ENCODE peak calls at places on chromosome 17, in seven cellular contexts. E, U, Q, L, X, Z and G are unnamed samples.

GRCh38 chr17:42056634-42057033 is 6.2 kb upstream of the C17orf113 start:
- DNase-seq in E (no peak), U (no peak), Q (no peak), L (no peak), X (no peak), Z (no peak), G (no peak)

GRCh38 chr17:81020767-81021497 is 14.0 kb upstream of the BAIAP2 start:
- DNase-seq in E (no peak), U (peak), Q (no peak), L (no peak), X (no peak), Z (no peak), G (peak)

GRCh38 chr17:64278614-64279013 is 15.6 kb upstream of the TEX2 start:
- DNase-seq in E (no peak), U (peak), Q (no peak), L (no peak), X (no peak), Z (no peak), G (peak)

GRCh38 chr17:49850772-49851386 is 3.0 kb upstream of the TAC4 start:
- DNase-seq in E (no peak), U (no peak), Q (no peak), L (no peak), X (no peak), Z (no peak), G (peak)

GRCh38 chr17:29929006-29929543 is 953 bp downstream of the SSH2 start:
- DNase-seq in E (peak), U (peak), Q (peak), L (peak), X (no peak), Z (no peak), G (no peak)

GRCh38 chr17:64250211-64250835 is 12.7 kb downstream of the TEX2 start:
- DNase-seq in E (no peak), U (no peak), Q (no peak), L (no peak), X (no peak), Z (no peak), G (no peak)

GRCh38 chr17:19244796-19245195 is 7.6 kb downstream of the EPN2 start:
- DNase-seq in E (no peak), U (no peak), Q (no peak), L (peak), X (no peak), Z (no peak), G (no peak)

GRCh38 chr17:36095992-36096391 is 6.0 kb upstream of the CCL3 start:
- DNase-seq in E (no peak), U (no peak), Q (no peak), L (no peak), X (no peak), Z (no peak), G (no peak)

GRCh38 chr17:14227052-14227451 is 9.6 kb downstream of the CDRT15 start:
- DNase-seq in E (no peak), U (no peak), Q (no peak), L (no peak), X (no peak), Z (no peak), G (no peak)

GRCh38 chr17:63774141-63774981 is at the start of gene DDX42:
- DNase-seq in E (no peak), U (peak), Q (no peak), L (no peak), X (peak), Z (no peak), G (peak)

GRCh38 chr17:82489117-82489516 is 30.4 kb upstream of the FOXK2 start:
- DNase-seq in E (no peak), U (no peak), Q (no peak), L (no peak), X (peak), Z (no peak), G (peak)

GRCh38 chr17:73984981-73985380 is 218.5 kb upstream of the RPL38 start:
- DNase-seq in E (no peak), U (no peak), Q (no peak), L (no peak), X (no peak), Z (no peak), G (no peak)

GRCh38 chr17:49342575-49342936 is 19.5 kb downstream of the ZNF652 start:
- DNase-seq in E (no peak), U (no peak), Q (no peak), L (no peak), X (no peak), Z (no peak), G (no peak)

GRCh38 chr17:64259922-64260321 is 3.1 kb downstream of the TEX2 start:
- DNase-seq in E (no peak), U (no peak), Q (no peak), L (no peak), X (peak), Z (peak), G (peak)

GRCh38 chr17:17663160-17664072 is 17.8 kb upstream of the RAI1 start:
- DNase-seq in E (peak), U (peak), Q (peak), L (peak), X (peak), Z (peak), G (peak)

GRCh38 chr17:55117063-55117611 is 147.6 kb upstream of the HLF start:
- DNase-seq in E (no peak), U (no peak), Q (no peak), L (no peak), X (no peak), Z (no peak), G (no peak)

GRCh38 chr17:15161395-15161794 is 103.7 kb downstream of the PMP22 start:
- DNase-seq in E (no peak), U (no peak), Q (no peak), L (no peak), X (no peak), Z (no peak), G (no peak)

GRCh38 chr17:61366715-61367413 is 32.8 kb upstream of the TBX2 start:
- DNase-seq in E (no peak), U (no peak), Q (no peak), L (no peak), X (no peak), Z (no peak), G (no peak)

GRCh38 chr17:16214190-16215001 is 938 bp downstream of the NCOR1 start:
- DNase-seq in E (no peak), U (no peak), Q (peak), L (no peak), X (no peak), Z (no peak), G (no peak)

GRCh38 chr17:78381601-78382168 is 3.2 kb downstream of the PGS1 start:
- DNase-seq in E (no peak), U (no peak), Q (no peak), L (no peak), X (no peak), Z (no peak), G (no peak)

GRCh38 chr17:42759982-42760651 is 910 bp upstream of the RAMP2 start:
- DNase-seq in E (no peak), U (no peak), Q (peak), L (no peak), X (no peak), Z (no peak), G (no peak)

GRCh38 chr17:16428098-16428882 is 12.9 kb downstream of the TRPV2 start:
- DNase-seq in E (no peak), U (peak), Q (peak), L (peak), X (no peak), Z (no peak), G (no peak)

GRCh38 chr17:73586921-73587680 is 57.1 kb downstream of the SDK2 start:
- DNase-seq in E (no peak), U (no peak), Q (no peak), L (peak), X (no peak), Z (no peak), G (peak)

GRCh38 chr17:51640108-51640622 is 379.8 kb downstream of the UTP18 start:
- DNase-seq in E (no peak), U (no peak), Q (no peak), L (no peak), X (no peak), Z (no peak), G (peak)